ENCODE peak calls at places on chromosome 5, in six cellular contexts. X is body of pancreas, D is Peyer's patch, M is left ventricle myocardium inferior, C is spleen, G is kidney. S is an unnamed sample. For H3K4me1, the result is how much of the 10 kb centered on the place peaks cover.

GRCh38 chr5:172078027-172078426 is 71.6 kb upstream of the FBXW11 start:
- DNase-seq in D (no peak), X (peak), C (no peak), M (no peak), G (no peak), S (no peak)

GRCh38 chr5:43065384-43066230 is 25.5 kb upstream of the ANXA2R start:
- DNase-seq in M (peak), X (peak), D (peak), C (peak), G (peak), S (no peak)

GRCh38 chr5:34905564-34905963 is 9.7 kb downstream of the RAD1 start:
- DNase-seq in M (no peak), G (no peak), D (no peak), C (no peak), X (no peak), S (no peak)

GRCh38 chr5:151155777-151156731 is 1.5 kb downstream of the ANXA6 start:
- DNase-seq in G (peak), M (no peak), D (no peak), C (peak), X (peak), S (no peak)

GRCh38 chr5:16135506-16135905 is 44.1 kb downstream of the MARCHF11 start:
- DNase-seq in C (no peak), G (no peak), D (no peak), M (no peak), X (no peak), S (no peak)

GRCh38 chr5:83563631-83564030 is 92.1 kb downstream of the VCAN start:
- DNase-seq in M (no peak), X (no peak), G (no peak), C (no peak), D (no peak), S (no peak)

GRCh38 chr5:71887680-71888079 is 168.6 kb downstream of the CARTPT start:
- DNase-seq in M (no peak), X (no peak), C (no peak), G (no peak), D (no peak), S (no peak)

GRCh38 chr5:174338204-174339010 is 292.9 kb downstream of the NSG2 start:
- DNase-seq in M (no peak), G (no peak), X (no peak), D (no peak), C (no peak), S (no peak)

GRCh38 chr5:1211701-1212100 is 10.3 kb downstream of the SLC6A19 start:
- DNase-seq in X (no peak), C (peak), M (no peak), D (no peak), G (no peak), S (no peak)

GRCh38 chr5:2270467-2270866 is 387.7 kb upstream of the IRX4 start:
- DNase-seq in D (no peak), M (no peak), G (no peak), C (no peak), X (no peak), S (no peak)

GRCh38 chr5:147547730-147548129 is 37.9 kb upstream of the DPYSL3 start:
- DNase-seq in G (no peak), M (no peak), D (no peak), X (no peak), C (no peak), S (peak)

GRCh38 chr5:154782326-154782725 is 27.1 kb downstream of the LARP1 start:
- DNase-seq in M (no peak), X (no peak), C (no peak), D (no peak), G (no peak), S (no peak)

GRCh38 chr5:102649731-102650130 is 105.4 kb upstream of the PAM start:
- DNase-seq in X (no peak), C (no peak), D (no peak), M (no peak), G (no peak), S (no peak)

GRCh38 chr5:74619308-74619707 is 21.2 kb downstream of the ENC1 start:
- DNase-seq in D (no peak), G (no peak), C (no peak), X (no peak), M (no peak), S (no peak)

GRCh38 chr5:155050384-155051019 is 36.9 kb downstream of the KIF4B start:
- DNase-seq in M (no peak), G (no peak), X (no peak), D (no peak), C (no peak), S (no peak)

GRCh38 chr5:124262443-124262842 is 484.0 kb downstream of the ZNF608 start:
- DNase-seq in C (no peak), X (no peak), G (no peak), M (no peak), D (no peak), S (no peak)

GRCh38 chr5:31824886-31825774 is 186.2 kb downstream of the PDZD2 start:
- DNase-seq in C (no peak), D (no peak), X (peak), M (no peak), G (no peak), S (no peak)

GRCh38 chr5:92909545-92909962 is 671.5 kb downstream of the NR2F1-AS1 start:
- DNase-seq in C (no peak), D (no peak), X (no peak), M (no peak), G (no peak), S (no peak)

GRCh38 chr5:87195104-87195581 is 72.5 kb upstream of the RASA1 start:
- DNase-seq in M (no peak), G (no peak), D (no peak), C (no peak), X (no peak), S (no peak)

GRCh38 chr5:5751496-5751895 is 329.0 kb downstream of the ICE1 start:
- DNase-seq in G (no peak), D (no peak), X (no peak), M (no peak), C (no peak), S (no peak)

GRCh38 chr5:33370135-33370472 is 70.7 kb upstream of the TARS1 start:
- DNase-seq in M (no peak), G (no peak), C (no peak), X (no peak), D (no peak), S (no peak)

GRCh38 chr5:149853701-149854100 is 90.9 kb downstream of the PDE6A start:
- DNase-seq in G (no peak), C (peak), X (no peak), M (no peak), D (no peak), S (no peak)

GRCh38 chr5:76663573-76663972 is 40.4 kb upstream of the F2RL2 start:
- DNase-seq in C (no peak), G (no peak), D (no peak), M (no peak), X (no peak), S (no peak)

GRCh38 chr5:99169309-99169708 is 240.5 kb upstream of the CHD1 start:
- DNase-seq in X (no peak), G (no peak), M (no peak), C (no peak), D (no peak), S (no peak)

GRCh38 chr5:116669261-116670049 is 94.8 kb upstream of the SEMA6A start:
- DNase-seq in D (no peak), X (no peak), C (no peak), M (no peak), G (no peak), S (no peak)

GRCh38 chr5:170113517-170113891 is 7.8 kb downstream of the FOXI1 start:
- DNase-seq in M (no peak), G (no peak), D (no peak), C (no peak), X (no peak), S (no peak)

GRCh38 chr5:65391591-65391990 is 90.1 kb downstream of the ADAMTS6 start:
- DNase-seq in G (no peak), X (no peak), D (no peak), C (peak), M (no peak), S (no peak)

GRCh38 chr5:111072949-111073682 is 1.6 kb downstream of the TSLP start:
- DNase-seq in D (peak), X (peak), C (peak), M (peak), G (peak), S (no peak)

GRCh38 chr5:97162045-97162444 is 19.6 kb upstream of the LIX1 start:
- DNase-seq in X (peak), D (no peak), G (no peak), M (no peak), C (no peak), S (no peak)

GRCh38 chr5:170907758-170908157 is 45.9 kb downstream of the RANBP17 start:
- DNase-seq in M (no peak), G (no peak), X (no peak), D (no peak), C (no peak), S (no peak)

GRCh38 chr5:55680353-55680752 is 31.8 kb downstream of the SLC38A9 start:
- DNase-seq in G (no peak), X (no peak), D (no peak), C (no peak), M (no peak), S (no peak)

GRCh38 chr5:157306690-157307089 is 40.8 kb downstream of the CYFIP2 start:
- DNase-seq in G (no peak), M (no peak), C (no peak), X (no peak), D (no peak), S (no peak)

GRCh38 chr5:157301066-157301465 is 35.1 kb downstream of the CYFIP2 start:
- DNase-seq in C (no peak), G (no peak), D (no peak), M (no peak), X (no peak), S (no peak)

GRCh38 chr5:157306092-157306491 is 40.2 kb downstream of the CYFIP2 start:
- DNase-seq in M (no peak), X (no peak), D (no peak), G (no peak), C (no peak), S (no peak)

GRCh38 chr5:157303023-157303422 is 37.1 kb downstream of the CYFIP2 start:
- DNase-seq in X (no peak), M (no peak), D (no peak), G (no peak), C (no peak), S (no peak)

DNA sequence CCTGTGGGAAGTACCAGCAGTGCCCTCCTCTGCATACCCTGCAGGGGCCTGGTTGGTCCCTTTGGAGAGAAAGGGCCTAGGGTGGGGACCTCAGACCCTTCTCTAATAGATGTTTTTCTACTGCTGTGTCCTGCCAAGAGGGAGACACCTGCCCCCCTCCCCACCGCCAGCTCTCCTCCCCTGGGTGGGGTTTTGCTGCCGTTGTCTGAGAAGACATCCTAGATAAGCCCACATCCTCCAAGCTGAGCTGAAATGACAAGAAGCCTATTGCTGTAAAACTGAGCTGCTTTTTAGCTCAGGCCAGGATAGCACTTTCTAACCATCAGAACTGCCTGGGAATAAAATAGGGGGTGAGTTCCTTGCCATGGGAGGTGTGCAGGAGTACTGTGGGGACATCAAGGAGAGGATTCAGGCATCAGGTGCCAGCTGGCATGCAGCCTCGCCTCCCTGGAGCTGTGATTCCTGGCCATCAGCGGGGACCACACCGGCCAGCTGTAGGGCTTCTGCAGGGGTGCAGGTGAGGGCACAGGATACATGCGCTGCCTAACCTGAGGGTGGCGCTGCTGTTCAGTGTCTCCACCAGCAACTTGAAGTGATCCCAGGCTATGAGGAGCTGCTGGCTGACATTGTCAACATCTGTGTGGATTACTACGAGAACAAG is 37.9 kb downstream of the CYFIP2 start:
- DNase-seq in C (no peak), X (no peak), G (no peak), D (no peak), M (peak), S (no peak)
- TF ChIP-seq CTCF in C (no peak), X (no peak), G (peak), D (no peak), M (peak), S (no peak)

GRCh38 chr5:145586664-145587307 is 248.4 kb downstream of the PRELID2 start:
- DNase-seq in C (no peak), G (no peak), M (no peak), D (no peak), X (no peak), S (no peak)

GRCh38 chr5:145587308-145588071 is 247.7 kb downstream of the PRELID2 start:
- DNase-seq in D (no peak), M (no peak), X (no peak), C (no peak), G (no peak), S (no peak)

GRCh38 chr5:145588113-145588512 is 247.0 kb downstream of the PRELID2 start:
- DNase-seq in D (no peak), X (no peak), C (no peak), M (no peak), G (no peak), S (no peak)

GRCh38 chr5:145589063-145589462 is 246.1 kb downstream of the PRELID2 start:
- DNase-seq in G (no peak), M (no peak), D (no peak), C (no peak), X (no peak), S (no peak)

DNA sequence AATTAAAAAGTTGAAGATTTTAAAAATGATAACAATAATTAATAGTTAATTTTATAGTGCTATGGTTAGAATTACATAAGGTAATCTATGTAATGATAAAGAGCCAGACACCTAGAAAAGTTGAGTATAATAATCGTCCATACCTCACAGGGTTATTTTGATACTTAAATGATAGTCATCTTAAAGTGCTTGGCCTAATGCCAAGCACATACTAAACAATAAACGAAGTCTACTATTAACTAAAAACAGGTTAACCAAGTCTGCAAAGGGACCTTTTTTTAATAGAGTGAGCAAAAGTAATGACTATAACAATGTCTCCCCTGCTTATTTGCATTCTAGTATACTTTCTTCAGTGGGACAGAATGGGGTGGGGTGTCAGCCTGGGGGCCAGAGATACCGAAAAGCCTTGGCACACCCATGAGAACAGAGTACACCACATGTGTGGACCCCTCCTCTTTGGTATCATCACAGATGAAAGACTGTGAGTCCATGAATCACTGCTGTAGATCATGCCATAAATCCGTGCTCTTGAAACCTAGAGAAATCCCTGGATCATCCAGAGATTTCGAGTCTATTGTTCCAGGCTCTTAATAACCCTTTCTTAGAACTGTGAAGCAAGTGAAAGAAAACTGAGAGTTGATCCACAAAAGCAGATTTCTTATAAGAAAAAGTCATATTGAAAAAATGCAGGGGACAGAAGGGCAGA is 249.5 kb downstream of the PRELID2 start:
- DNase-seq in M (no peak), C (no peak), X (no peak), D (no peak), G (no peak), S (no peak)
- H3K4me1 ChIP-seq in M (under half), C (under half), X (under half), D (under half), G (under half), S (under half)

GRCh38 chr5:157535042-157535865 is 40.3 kb downstream of the ADAM19 start:
- DNase-seq in X (no peak), D (no peak), M (peak), C (no peak), G (peak), S (peak)
- H3K27ac ChIP-seq in X (no peak), D (peak), M (peak), C (peak), G (peak), S (peak)

GRCh38 chr5:73435640-73436534 is 12.7 kb downstream of the FOXD1 start:
- DNase-seq in D (no peak), X (no peak), C (no peak), G (no peak), M (no peak), S (no peak)

GRCh38 chr5:73436535-73437125 is 11.9 kb downstream of the FOXD1 start:
- DNase-seq in M (no peak), C (no peak), D (peak), G (peak), X (no peak), S (no peak)

GRCh38 chr5:73438897-73439470 is 9.6 kb downstream of the FOXD1 start:
- DNase-seq in D (no peak), C (no peak), X (no peak), M (no peak), G (no peak), S (no peak)

GRCh38 chr5:73438048-73438896 is 10.3 kb downstream of the FOXD1 start:
- DNase-seq in M (no peak), X (no peak), D (no peak), G (no peak), C (no peak), S (no peak)

DNA sequence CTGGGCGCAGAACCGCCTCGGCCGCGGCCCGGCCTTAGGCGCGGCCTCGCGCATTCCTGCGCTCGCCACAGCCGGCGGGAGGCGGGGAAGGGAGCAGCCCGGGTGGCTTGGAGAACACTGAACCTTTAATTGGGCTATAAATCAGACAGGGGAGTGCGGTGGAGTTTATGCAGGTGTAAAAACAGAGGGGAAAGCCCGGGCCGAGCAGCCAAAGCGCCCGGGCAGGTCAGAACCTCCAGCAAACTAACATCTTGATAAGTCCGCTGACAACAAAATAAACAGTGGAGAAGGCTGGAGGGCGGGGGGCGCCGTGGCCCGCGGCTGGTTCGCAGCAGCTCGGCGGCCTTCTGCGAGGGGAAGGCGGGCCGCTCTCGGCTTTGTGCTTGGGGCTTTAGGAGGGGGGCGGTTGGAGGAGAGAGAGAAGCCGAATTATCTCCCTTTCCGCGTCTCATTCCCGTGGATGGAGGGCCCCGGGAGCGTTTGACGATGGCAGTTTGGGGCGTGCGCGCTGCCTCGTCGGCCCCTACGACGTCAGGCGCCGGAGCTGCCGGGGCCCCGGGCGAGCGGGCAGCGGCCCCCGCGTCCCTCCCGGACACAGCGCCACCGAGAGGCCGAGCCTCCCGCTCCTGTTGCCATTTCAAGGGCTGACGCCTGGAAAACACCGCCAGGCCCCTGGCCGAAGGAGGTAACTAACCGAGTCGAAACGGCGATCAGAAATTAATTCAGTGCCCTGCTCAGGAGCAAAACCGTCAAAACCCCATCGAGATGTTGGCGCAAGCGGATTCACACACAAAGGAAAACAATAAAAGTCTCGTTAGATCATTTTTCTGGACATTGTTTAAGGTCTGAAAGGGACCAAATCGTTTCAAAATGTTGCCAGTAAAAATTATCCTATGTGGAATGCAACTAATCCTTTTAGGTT is 11.2 kb downstream of the FOXD1 start:
- DNase-seq in G (peak), D (peak), M (no peak), X (no peak), C (no peak), S (no peak)
- TF ChIP-seq CTCF in G (peak), D (no peak), M (no peak), X (no peak), C (no peak), S (peak)

DNA sequence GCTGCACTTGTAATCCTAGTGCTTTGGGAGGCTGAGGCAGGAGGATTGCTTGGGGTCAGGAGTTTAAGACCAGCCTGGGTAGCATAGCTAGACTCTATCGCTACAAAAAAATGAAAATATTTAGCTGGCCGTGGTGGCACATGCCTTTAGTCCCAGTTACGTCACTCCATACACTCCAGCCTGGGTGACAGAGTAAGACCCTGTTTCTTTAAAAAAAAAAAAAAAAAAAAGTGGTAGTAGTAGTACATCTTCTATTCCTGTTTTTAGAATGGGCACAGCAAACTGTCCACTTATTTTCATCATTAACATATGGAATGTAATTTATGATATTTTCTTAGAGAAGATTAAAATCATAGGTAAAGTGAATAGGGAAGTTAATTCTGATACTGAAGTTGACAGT is 48.2 kb downstream of the TRIO start:
- DNase-seq in M (no peak), X (no peak), G (no peak), C (no peak), D (no peak), S (no peak)
- H3K4me1 ChIP-seq in M (half or more), X (under half), G (under half), C (under half), D (under half), S (half or more)

DNA sequence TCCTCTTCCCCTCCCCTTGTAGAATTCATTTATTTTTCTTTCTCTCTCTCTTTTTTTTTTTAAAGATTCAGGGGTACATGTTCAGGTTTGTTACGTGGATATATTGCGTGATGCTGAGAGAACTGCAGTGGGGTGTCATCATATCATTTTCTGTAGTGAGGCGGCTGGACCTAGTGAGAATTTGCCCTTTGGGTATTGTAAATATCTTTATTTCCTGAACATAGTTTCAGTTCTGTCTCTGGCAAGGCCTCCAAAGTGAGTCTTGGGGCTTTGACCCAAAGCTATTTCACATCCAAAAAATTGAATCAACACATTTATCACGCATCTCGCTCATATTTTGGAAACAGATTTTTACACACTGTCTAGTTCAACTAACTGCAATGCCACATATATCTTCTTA is 25.4 kb upstream of the MYOT start:
- DNase-seq in G (no peak), D (no peak), C (no peak), M (no peak), X (no peak), S (no peak)
- H3K27ac ChIP-seq in G (no peak), D (no peak), C (no peak), M (peak), X (no peak), S (no peak)

GRCh38 chr5:126354012-126354856 is 69.0 kb upstream of the GRAMD2B start:
- DNase-seq in M (no peak), X (no peak), D (no peak), C (no peak), G (no peak), S (no peak)
- TF ChIP-seq CTCF in M (peak), X (peak), D (peak), C (peak), G (peak), S (peak)

S was measured in ascending aorta.